ENCODE peak calls at places on chromosome 17, in four cellular contexts. One of them, this sample, is unnamed.

GRCh38 chr17:57750109-57750845 is 5.2 kb upstream of the CCDC182 start:
- DNase-seq in AG09309: no peak
- DNase-seq in keratinocyte: no peak
- DNase-seq in progenitor cell of endocrine pancreas: no peak
- DNase-seq in this sample: no peak

GRCh38 chr17:32385121-32385520 is 35.2 kb downstream of the ZNF207 start:
- DNase-seq in keratinocyte: no peak
- DNase-seq in AG09309: no peak
- DNase-seq in progenitor cell of endocrine pancreas: no peak
- DNase-seq in this sample: no peak

GRCh38 chr17:51734462-51734861 is 424.1 kb downstream of the CA10 start:
- DNase-seq in keratinocyte: no peak
- DNase-seq in AG09309: no peak
- DNase-seq in progenitor cell of endocrine pancreas: no peak
- DNase-seq in this sample: no peak

GRCh38 chr17:40218006-40218739 is 931 bp upstream of the WIPF2 start:
- DNase-seq in AG09309: no peak
- DNase-seq in progenitor cell of endocrine pancreas: no peak
- DNase-seq in keratinocyte: no peak
- DNase-seq in this sample: no peak

GRCh38 chr17:44915321-44915726 is at the start of gene GFAP:
- DNase-seq in keratinocyte: no peak
- DNase-seq in progenitor cell of endocrine pancreas: no peak
- DNase-seq in AG09309: no peak
- DNase-seq in this sample: no peak

GRCh38 chr17:42760652-42761581 is at the start of gene RAMP2:
- DNase-seq in progenitor cell of endocrine pancreas: no peak
- DNase-seq in keratinocyte: no peak
- DNase-seq in AG09309: no peak
- DNase-seq in this sample: no peak

GRCh38 chr17:32875904-32876413 is 965 bp downstream of the MYO1D start:
- DNase-seq in keratinocyte: no peak
- DNase-seq in AG09309: no peak
- DNase-seq in progenitor cell of endocrine pancreas: no peak
- DNase-seq in this sample: no peak

GRCh38 chr17:19541445-19541844 is 7.8 kb downstream of the SLC47A1 start:
- DNase-seq in progenitor cell of endocrine pancreas: no peak
- DNase-seq in keratinocyte: no peak
- DNase-seq in AG09309: no peak
- DNase-seq in this sample: no peak

GRCh38 chr17:66835476-66835875 is 559 bp downstream of the CACNG5 start:
- DNase-seq in AG09309: no peak
- DNase-seq in keratinocyte: no peak
- DNase-seq in progenitor cell of endocrine pancreas: no peak
- DNase-seq in this sample: no peak

GRCh38 chr17:61735807-61736206 is 127.5 kb downstream of the BRIP1 start:
- DNase-seq in keratinocyte: no peak
- DNase-seq in progenitor cell of endocrine pancreas: no peak
- DNase-seq in AG09309: no peak
- DNase-seq in this sample: no peak

GRCh38 chr17:61583242-61583641 is 7.8 kb downstream of the NACA2 start:
- DNase-seq in keratinocyte: no peak
- DNase-seq in progenitor cell of endocrine pancreas: no peak
- DNase-seq in AG09309: peak
- DNase-seq in this sample: no peak

GRCh38 chr17:56978441-56979090 is 635 bp downstream of the SCPEP1 start:
- DNase-seq in progenitor cell of endocrine pancreas: no peak
- DNase-seq in keratinocyte: no peak
- DNase-seq in AG09309: no peak
- DNase-seq in this sample: peak

GRCh38 chr17:39943702-39944392 is 16.3 kb downstream of the LRRC3C start:
- DNase-seq in keratinocyte: no peak
- DNase-seq in AG09309: no peak
- DNase-seq in progenitor cell of endocrine pancreas: no peak
- DNase-seq in this sample: no peak

GRCh38 chr17:40618754-40619625 is 28.6 kb downstream of the SMARCE1 start:
- DNase-seq in progenitor cell of endocrine pancreas: no peak
- DNase-seq in AG09309: no peak
- DNase-seq in keratinocyte: no peak
- DNase-seq in this sample: no peak

GRCh38 chr17:59357219-59357699 is 25.8 kb downstream of the YPEL2 start:
- DNase-seq in AG09309: no peak
- DNase-seq in keratinocyte: no peak
- DNase-seq in progenitor cell of endocrine pancreas: no peak
- DNase-seq in this sample: no peak

GRCh38 chr17:61574542-61575351 is 16.3 kb downstream of the NACA2 start:
- DNase-seq in keratinocyte: no peak
- DNase-seq in progenitor cell of endocrine pancreas: no peak
- DNase-seq in AG09309: no peak
- DNase-seq in this sample: no peak

GRCh38 chr17:42179911-42180410 is 981 bp downstream of the KCNH4 start:
- DNase-seq in keratinocyte: no peak
- DNase-seq in AG09309: no peak
- DNase-seq in progenitor cell of endocrine pancreas: peak
- DNase-seq in this sample: no peak

GRCh38 chr17:29682054-29682453 is 59.3 kb upstream of the CORO6 start:
- DNase-seq in AG09309: no peak
- DNase-seq in progenitor cell of endocrine pancreas: no peak
- DNase-seq in keratinocyte: no peak
- DNase-seq in this sample: no peak

GRCh38 chr17:5097101-5097834 is 14.4 kb downstream of the ZNF232 start:
- DNase-seq in progenitor cell of endocrine pancreas: peak
- DNase-seq in keratinocyte: no peak
- DNase-seq in AG09309: no peak
- DNase-seq in this sample: peak

GRCh38 chr17:72122668-72123495 is 2.1 kb downstream of the SOX9 start:
- DNase-seq in AG09309: no peak
- DNase-seq in progenitor cell of endocrine pancreas: peak
- DNase-seq in keratinocyte: no peak
- DNase-seq in this sample: no peak

GRCh38 chr17:14986127-14986526 is 279.0 kb downstream of the PMP22 start:
- DNase-seq in AG09309: no peak
- DNase-seq in keratinocyte: no peak
- DNase-seq in progenitor cell of endocrine pancreas: no peak
- DNase-seq in this sample: no peak

GRCh38 chr17:2904135-2904534 is 107.9 kb downstream of the RAP1GAP2 start:
- DNase-seq in AG09309: no peak
- DNase-seq in progenitor cell of endocrine pancreas: no peak
- DNase-seq in keratinocyte: no peak
- DNase-seq in this sample: no peak

GRCh38 chr17:2695243-2695960 is 16.2 kb downstream of the CLUH start:
- DNase-seq in progenitor cell of endocrine pancreas: no peak
- DNase-seq in AG09309: no peak
- DNase-seq in keratinocyte: no peak
- DNase-seq in this sample: peak

GRCh38 chr17:48499248-48499647 is 31.6 kb downstream of the HOXB1 start:
- DNase-seq in AG09309: no peak
- DNase-seq in keratinocyte: peak
- DNase-seq in progenitor cell of endocrine pancreas: no peak
- DNase-seq in this sample: no peak

GRCh38 chr17:77425791-77426641 is 285.2 kb downstream of the SEC14L1 start:
- DNase-seq in keratinocyte: no peak
- DNase-seq in AG09309: no peak
- DNase-seq in progenitor cell of endocrine pancreas: no peak
- DNase-seq in this sample: no peak

GRCh38 chr17:83202002-83203000 is 122.9 kb downstream of the METRNL start:
- DNase-seq in keratinocyte: no peak
- DNase-seq in progenitor cell of endocrine pancreas: no peak
- DNase-seq in AG09309: no peak
- DNase-seq in this sample: no peak

GRCh38 chr17:65446838-65447526 is 114.5 kb downstream of the AXIN2 start:
- DNase-seq in AG09309: no peak
- DNase-seq in keratinocyte: no peak
- DNase-seq in progenitor cell of endocrine pancreas: no peak
- DNase-seq in this sample: no peak

GRCh38 chr17:73089918-73090317 is 2.6 kb downstream of the SLC39A11 start:
- DNase-seq in keratinocyte: no peak
- DNase-seq in AG09309: no peak
- DNase-seq in progenitor cell of endocrine pancreas: no peak
- DNase-seq in this sample: no peak

GRCh38 chr17:82813299-82814051 is 26.3 kb downstream of the ZNF750 start:
- DNase-seq in progenitor cell of endocrine pancreas: no peak
- DNase-seq in keratinocyte: no peak
- DNase-seq in AG09309: no peak
- DNase-seq in this sample: no peak

GRCh38 chr17:83062011-83062817 is 17.2 kb upstream of the METRNL start:
- DNase-seq in keratinocyte: no peak
- DNase-seq in AG09309: no peak
- DNase-seq in progenitor cell of endocrine pancreas: peak
- DNase-seq in this sample: no peak

GRCh38 chr17:66805567-66805966 is 29.4 kb upstream of the CACNG5 start:
- DNase-seq in keratinocyte: no peak
- DNase-seq in AG09309: no peak
- DNase-seq in progenitor cell of endocrine pancreas: no peak
- DNase-seq in this sample: no peak

GRCh38 chr17:82296511-82297279 is 20.7 kb downstream of the CD7 start:
- DNase-seq in progenitor cell of endocrine pancreas: no peak
- DNase-seq in AG09309: no peak
- DNase-seq in keratinocyte: no peak
- DNase-seq in this sample: no peak

GRCh38 chr17:46822388-46822921 is 4.0 kb upstream of the WNT3 start:
- DNase-seq in progenitor cell of endocrine pancreas: no peak
- DNase-seq in keratinocyte: no peak
- DNase-seq in AG09309: no peak
- DNase-seq in this sample: no peak

GRCh38 chr17:6812295-6812694 is 19.2 kb downstream of the TEKT1 start:
- DNase-seq in keratinocyte: no peak
- DNase-seq in AG09309: no peak
- DNase-seq in progenitor cell of endocrine pancreas: no peak
- DNase-seq in this sample: no peak

GRCh38 chr17:7282752-7283321 is 1.3 kb downstream of the SLC2A4 start:
- DNase-seq in AG09309: no peak
- DNase-seq in progenitor cell of endocrine pancreas: no peak
- DNase-seq in keratinocyte: no peak
- DNase-seq in this sample: no peak

GRCh38 chr17:55124730-55125129 is 140.0 kb upstream of the HLF start:
- DNase-seq in AG09309: no peak
- DNase-seq in keratinocyte: no peak
- DNase-seq in progenitor cell of endocrine pancreas: no peak
- DNase-seq in this sample: no peak

GRCh38 chr17:72008236-72008874 is 112.5 kb upstream of the SOX9 start:
- DNase-seq in progenitor cell of endocrine pancreas: no peak
- DNase-seq in AG09309: no peak
- DNase-seq in keratinocyte: peak
- DNase-seq in this sample: no peak

DNA sequence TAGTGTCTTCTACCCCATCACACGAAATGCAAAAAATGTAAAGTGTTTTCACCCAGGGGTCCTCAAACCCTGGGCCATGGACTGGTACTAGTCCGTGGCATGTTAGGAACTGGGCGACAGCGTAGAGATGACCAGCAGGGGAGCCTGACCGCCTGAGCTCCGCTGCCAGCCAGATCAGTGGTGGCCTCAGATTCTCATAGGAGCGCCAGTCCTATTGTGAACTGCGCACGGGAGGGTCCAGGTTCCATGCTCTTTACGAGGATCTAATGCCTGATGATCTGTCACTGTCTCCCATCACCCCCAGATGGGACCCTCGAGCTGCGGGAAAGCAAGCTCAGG is 4.5 kb downstream of the SCARF1 start:
- DNase-seq in progenitor cell of endocrine pancreas: no peak
- DNase-seq in AG09309: no peak
- DNase-seq in keratinocyte: no peak
- DNase-seq in this sample: no peak
- TF ChIP-seq CTCF in progenitor cell of endocrine pancreas: peak
- TF ChIP-seq CTCF in AG09309: no peak
- TF ChIP-seq CTCF in keratinocyte: no peak
- TF ChIP-seq CTCF in this sample: peak

DNA sequence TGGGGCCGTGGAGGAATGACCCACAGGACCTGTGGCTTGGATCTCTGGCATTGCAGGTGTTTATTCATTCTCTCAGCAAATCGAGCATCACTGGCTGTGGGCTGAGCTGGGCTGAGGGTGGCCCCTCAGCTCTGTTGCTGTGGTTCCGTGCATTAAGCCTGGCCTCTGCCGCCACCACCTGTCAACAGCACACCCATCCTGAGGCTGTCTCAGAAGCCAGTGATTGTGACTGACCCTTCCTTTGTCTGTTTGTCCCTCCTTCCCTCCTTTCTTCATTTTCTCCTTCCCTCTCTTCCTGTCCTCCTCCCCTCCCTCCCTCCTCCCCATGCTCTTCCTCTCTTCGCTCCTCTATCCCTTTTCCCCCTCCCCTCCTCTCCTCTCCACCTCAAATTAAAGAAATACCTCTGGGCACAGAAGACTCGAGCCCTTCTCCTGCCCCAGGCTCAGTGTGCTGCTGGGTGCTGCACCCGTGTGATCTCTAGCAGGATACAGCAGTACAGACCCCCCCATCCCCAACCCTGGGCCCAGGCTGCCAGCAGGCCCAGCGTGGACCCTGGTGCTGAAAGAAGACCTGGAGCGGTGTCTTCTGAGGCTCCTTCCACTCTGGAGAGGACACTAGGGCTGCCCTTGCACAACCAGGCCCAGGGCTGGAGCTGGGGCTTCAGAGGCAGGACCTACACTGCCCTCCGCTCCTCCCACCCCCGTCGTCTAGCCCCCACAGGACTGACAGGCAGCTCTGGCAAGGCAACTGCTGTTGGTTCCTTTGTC is 75.9 kb downstream of the PLD6 start:
- DNase-seq in progenitor cell of endocrine pancreas: no peak
- DNase-seq in AG09309: no peak
- DNase-seq in keratinocyte: no peak
- DNase-seq in this sample: no peak
- TF ChIP-seq CTCF in progenitor cell of endocrine pancreas: no peak
- TF ChIP-seq CTCF in AG09309: no peak
- TF ChIP-seq CTCF in keratinocyte: no peak
- TF ChIP-seq CTCF in this sample: no peak

GRCh38 chr17:49616086-49616485 is 40.4 kb downstream of the NXPH3 start:
- DNase-seq in AG09309: no peak
- DNase-seq in progenitor cell of endocrine pancreas: no peak
- DNase-seq in keratinocyte: no peak
- DNase-seq in this sample: no peak
- TF ChIP-seq CTCF in AG09309: no peak
- TF ChIP-seq CTCF in progenitor cell of endocrine pancreas: peak
- TF ChIP-seq CTCF in keratinocyte: no peak
- TF ChIP-seq CTCF in this sample: peak

GRCh38 chr17:78828470-78829185 is 12.0 kb downstream of the USP36 start:
- DNase-seq in AG09309: no peak
- DNase-seq in progenitor cell of endocrine pancreas: no peak
- DNase-seq in keratinocyte: no peak
- DNase-seq in this sample: no peak
- TF ChIP-seq CTCF in AG09309: peak
- TF ChIP-seq CTCF in progenitor cell of endocrine pancreas: no peak
- TF ChIP-seq CTCF in keratinocyte: peak
- TF ChIP-seq CTCF in this sample: no peak

GRCh38 chr17:63113167-63113566 is 147.1 kb downstream of the TANC2 start:
- DNase-seq in keratinocyte: no peak
- DNase-seq in AG09309: no peak
- DNase-seq in progenitor cell of endocrine pancreas: no peak
- DNase-seq in this sample: no peak
- TF ChIP-seq CTCF in keratinocyte: no peak
- TF ChIP-seq CTCF in AG09309: no peak
- TF ChIP-seq CTCF in progenitor cell of endocrine pancreas: peak
- TF ChIP-seq CTCF in this sample: peak

This sample was measured in type B pancreatic cell.